ENCODE peak calls at places on chromosomes 11 and 22, in four cellular contexts. L is cardiac muscle cell; N is CD8-positive, alpha-beta T cell; K is CD4-positive, alpha-beta T cell. S is an unnamed sample.

GRCh38 chr11:34987617-34988016 is 71.2 kb downstream of the PDHX start:
- DNase-seq in L (no peak), N (no peak), K (no peak), S (no peak)

GRCh38 chr11:124872280-124872679 is 7.0 kb downstream of the ROBO3 start:
- DNase-seq in L (no peak), N (no peak), K (no peak), S (no peak)

GRCh38 chr22:48208894-48209293 is 1446.4 kb downstream of the TBC1D22A start:
- DNase-seq in L (no peak), N (no peak), K (no peak), S (no peak)

GRCh38 chr22:35749808-35750207 is 32.1 kb downstream of the APOL5 start:
- DNase-seq in K (no peak), N (no peak), L (peak), S (no peak)

GRCh38 chr11:67416416-67417335 is 1.2 kb downstream of the CARNS1 start:
- DNase-seq in K (peak), N (peak), L (no peak), S (no peak)

GRCh38 chr11:42709216-42709615 is 602.6 kb upstream of the API5 start:
- DNase-seq in N (no peak), K (no peak), L (no peak), S (no peak)

GRCh38 chr11:121415861-121416260 is 36.3 kb upstream of the SORL1 start:
- DNase-seq in L (no peak), K (no peak), N (no peak), S (no peak)

GRCh38 chr22:38820021-38820420 is 23.8 kb downstream of the NPTXR start:
- DNase-seq in L (no peak), K (no peak), N (no peak), S (no peak)

GRCh38 chr11:119727523-119728081 is 1.4 kb downstream of the NECTIN1 start:
- DNase-seq in L (peak), N (peak), K (no peak), S (peak)
- TF ChIP-seq CTCF in L (peak), N (no peak), K (peak), S (no peak)

GRCh38 chr22:47125603-47126002 is 363.2 kb downstream of the TBC1D22A start:
- DNase-seq in L (no peak), N (no peak), K (no peak), S (peak)
- TF ChIP-seq CTCF in L (peak), N (no peak), K (no peak), S (no peak)

GRCh38 chr22:45554861-45555260 is 52.2 kb downstream of the FBLN1 start:
- DNase-seq in L (no peak), N (no peak), K (no peak), S (no peak)

GRCh38 chr22:45553333-45554039 is 50.8 kb downstream of the FBLN1 start:
- DNase-seq in N (peak), K (no peak), L (peak), S (peak)

GRCh38 chr22:45552017-45552411 is 49.3 kb downstream of the FBLN1 start:
- DNase-seq in N (no peak), K (no peak), L (no peak), S (no peak)

GRCh38 chr22:45552580-45553332 is 50.1 kb downstream of the FBLN1 start:
- DNase-seq in N (no peak), L (no peak), K (no peak), S (peak)

GRCh38 chr22:45554040-45554406 is 51.3 kb downstream of the FBLN1 start:
- DNase-seq in L (no peak), K (no peak), N (no peak), S (no peak)
- TF ChIP-seq CTCF in L (no peak), K (no peak), N (no peak), S (peak)

DNA sequence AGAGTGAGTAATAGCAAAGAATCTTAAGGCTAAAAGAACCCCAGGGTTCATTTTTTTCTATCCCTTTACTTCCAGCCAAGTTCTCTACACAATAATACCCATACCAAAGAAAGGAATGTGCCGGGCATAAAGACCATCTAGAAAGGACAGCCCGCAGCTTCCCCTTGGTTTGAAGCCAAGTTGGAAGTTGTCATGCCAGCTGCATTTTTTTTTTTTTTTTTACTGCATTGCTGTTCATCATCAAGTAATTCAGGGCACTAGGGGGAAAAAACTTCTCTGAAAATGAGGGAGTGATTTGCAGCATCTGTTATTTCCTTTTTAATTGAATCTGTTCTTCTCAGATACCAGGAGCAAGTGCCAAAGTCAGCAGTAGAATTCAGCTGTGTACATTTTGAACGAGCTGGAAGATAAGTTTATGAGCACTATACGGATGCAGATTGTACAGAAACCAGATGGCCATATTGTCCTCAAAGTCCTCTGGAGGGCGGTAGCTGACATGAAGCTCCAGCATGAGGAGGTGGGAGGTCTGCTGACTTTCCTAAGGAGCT is 56.4 kb downstream of the UBASH3B start:
- DNase-seq in N (no peak), L (peak), K (no peak), S (no peak)
- TF ChIP-seq CTCF in N (no peak), L (peak), K (no peak), S (no peak)

DNA sequence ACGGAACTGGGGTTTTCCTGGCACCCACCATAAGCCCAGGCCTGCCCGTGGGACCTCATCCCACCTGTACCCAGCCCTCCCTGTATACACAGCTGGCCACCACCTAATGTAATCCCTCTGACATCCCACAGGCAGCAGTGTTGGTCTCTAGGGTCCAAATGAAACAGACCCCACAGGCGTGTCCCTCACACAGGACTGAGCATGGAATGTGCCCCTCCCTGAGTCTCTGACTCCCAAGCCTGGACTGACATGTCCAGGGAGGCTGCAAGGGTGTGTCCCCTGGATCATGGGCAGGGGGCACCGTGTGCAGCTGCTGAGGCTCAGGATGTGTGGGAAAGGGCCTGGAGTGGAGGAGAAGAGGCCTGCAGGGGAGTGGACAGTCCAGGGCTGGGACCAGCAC is 50.6 kb upstream of the PPARA start:
- DNase-seq in N (no peak), L (no peak), K (no peak), S (no peak)
- TF ChIP-seq CTCF in N (no peak), L (no peak), K (no peak), S (no peak)

GRCh38 chr11:63907063-63907462 is 9.9 kb downstream of the RCOR2 start:
- DNase-seq in N (no peak), L (no peak), K (no peak), S (no peak)

GRCh38 chr11:63907808-63908530 is 9.0 kb downstream of the RCOR2 start:
- DNase-seq in L (peak), K (no peak), N (no peak), S (no peak)

GRCh38 chr11:63909621-63910506 is 7.1 kb downstream of the RCOR2 start:
- DNase-seq in K (no peak), L (peak), N (no peak), S (peak)

GRCh38 chr11:63910605-63911195 is 6.3 kb downstream of the RCOR2 start:
- DNase-seq in N (no peak), K (no peak), L (no peak), S (peak)

DNA sequence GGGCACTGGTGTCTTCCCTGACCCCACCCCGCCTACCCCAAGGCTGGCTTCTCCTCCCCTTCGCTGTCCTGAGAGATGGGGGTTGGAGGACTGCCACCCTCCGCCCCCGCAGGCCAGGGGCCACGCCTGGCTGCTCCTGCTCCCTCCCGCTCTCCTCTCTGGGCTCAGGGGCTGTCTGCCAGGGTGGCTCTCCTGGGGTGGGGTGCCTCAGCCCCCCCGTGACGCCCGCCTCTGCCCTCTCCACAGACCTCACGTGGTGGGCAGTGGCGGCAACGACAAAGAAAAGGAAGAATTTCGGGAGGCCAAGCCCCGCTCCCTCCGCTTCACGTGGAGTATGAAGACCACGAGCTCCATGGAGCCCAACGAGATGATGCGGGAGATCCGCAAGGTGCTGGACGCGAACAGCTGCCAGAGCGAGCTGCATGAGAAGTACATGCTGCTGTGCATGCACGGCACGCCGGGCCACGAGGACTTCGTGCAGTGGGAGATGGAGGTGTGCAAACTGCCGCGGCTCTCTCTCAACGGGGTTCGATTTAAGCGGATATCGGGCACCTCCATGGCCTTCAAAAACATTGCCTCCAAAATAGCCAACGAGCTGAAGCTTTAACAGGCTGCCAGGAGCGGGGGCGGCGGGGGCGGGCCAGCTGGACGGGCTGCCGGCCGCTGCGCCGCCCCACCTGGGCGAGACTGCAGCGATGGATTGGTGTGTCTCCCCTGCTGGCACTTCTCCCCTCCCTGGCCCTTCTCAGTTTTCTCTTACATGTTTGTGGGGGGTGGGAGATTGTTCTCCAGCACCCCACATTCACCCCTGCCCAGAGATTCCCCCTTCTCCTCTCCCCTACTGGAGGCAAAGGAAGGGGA is 8.1 kb downstream of the RCOR2 start:
- DNase-seq in L (no peak), K (no peak), N (no peak), S (no peak)
- TF ChIP-seq CTCF in L (no peak), K (no peak), N (no peak), S (no peak)

GRCh38 chr22:46766611-46767010 is 4.2 kb downstream of the TBC1D22A start:
- DNase-seq in L (no peak), K (no peak), N (no peak), S (no peak)

GRCh38 chr22:46764779-46765485 is 2.5 kb downstream of the TBC1D22A start:
- DNase-seq in L (no peak), N (no peak), K (no peak), S (no peak)

GRCh38 chr22:46763051-46763705 is 728 bp downstream of the TBC1D22A start:
- DNase-seq in L (no peak), K (no peak), N (peak), S (no peak)

GRCh38 chr22:46762238-46763050 is at the start of gene TBC1D22A:
- DNase-seq in K (peak), N (peak), L (peak), S (peak)

GRCh38 chr22:46764140-46764680 is 1.8 kb downstream of the TBC1D22A start:
- DNase-seq in K (no peak), L (no peak), N (no peak), S (no peak)
- TF ChIP-seq CTCF in K (no peak), L (no peak), N (no peak), S (no peak)

GRCh38 chr22:31983911-31984661 is 39.8 kb downstream of the YWHAH start:
- DNase-seq in N (no peak), K (no peak), L (no peak), S (no peak)
- TF ChIP-seq CTCF in N (no peak), K (no peak), L (no peak), S (no peak)

DNA sequence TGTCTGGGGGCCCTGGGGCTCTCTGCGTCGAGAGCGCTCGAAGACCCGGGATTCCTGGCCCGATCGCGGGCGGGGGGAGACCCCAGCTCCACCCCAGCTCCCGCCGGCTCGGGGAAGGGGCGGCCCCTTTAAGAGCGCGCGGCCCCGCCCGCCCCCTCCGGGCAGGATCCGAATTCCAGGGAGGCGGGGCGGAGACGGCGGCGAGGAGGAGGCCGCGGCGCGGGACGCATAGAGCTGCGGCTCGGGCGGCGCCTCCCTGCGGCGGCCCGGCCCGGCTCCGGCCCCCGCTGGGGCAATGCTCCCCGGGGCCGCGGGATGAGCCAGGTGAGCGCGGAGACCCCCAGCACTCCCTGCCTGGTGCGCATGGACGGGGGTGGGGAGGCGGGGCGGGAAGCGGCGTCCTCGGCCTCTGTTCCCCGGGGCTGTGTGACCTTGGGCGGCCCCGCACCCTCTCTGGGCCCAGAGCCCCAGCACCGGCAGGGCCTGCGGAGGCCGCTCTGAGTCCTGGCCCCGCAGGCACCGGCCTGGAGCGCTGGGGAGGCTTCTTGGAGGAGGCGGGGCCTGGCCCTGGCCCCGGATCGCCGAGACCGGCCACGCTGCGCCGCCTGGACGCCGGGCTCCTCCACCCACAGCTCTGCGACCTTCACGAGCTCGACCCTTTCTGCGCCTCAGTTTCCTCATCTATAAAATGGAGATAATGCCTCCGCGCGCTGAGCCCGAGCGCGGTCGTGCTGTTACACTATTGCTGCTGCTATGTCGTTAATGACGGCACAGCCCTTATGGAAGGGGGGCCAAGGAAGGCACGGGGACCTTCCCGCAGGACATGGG is 594 bp downstream of the GAS2L1 start:
- DNase-seq in N (no peak), L (peak), K (no peak), S (peak)
- TF ChIP-seq CTCF in N (no peak), L (no peak), K (no peak), S (no peak)

GRCh38 chr22:49715450-49715849 is 112.2 kb downstream of the BRD1 start:
- DNase-seq in N (no peak), K (no peak), L (no peak), S (no peak)

GRCh38 chr22:49712195-49712791 is 115.4 kb downstream of the BRD1 start:
- DNase-seq in N (no peak), K (no peak), L (peak), S (no peak)

GRCh38 chr22:49713003-49713402 is 114.7 kb downstream of the BRD1 start:
- DNase-seq in K (no peak), N (no peak), L (no peak), S (no peak)

GRCh38 chr22:49709464-49709863 is 118.2 kb downstream of the BRD1 start:
- DNase-seq in N (no peak), L (no peak), K (no peak), S (no peak)

GRCh38 chr22:49710746-49711145 is 116.9 kb downstream of the BRD1 start:
- DNase-seq in N (no peak), K (no peak), L (no peak), S (no peak)
- TF ChIP-seq CTCF in N (no peak), K (no peak), L (no peak), S (no peak)

S was measured in glutamatergic neuron.